ENCODE peak calls at places on chromosomes 12 and 14, in six cellular contexts. One of them, this sample, is unnamed.

GRCh38 chr12:109461049-109461845 is 15.9 kb downstream of the KCTD10 start:
- DNase-seq in effector memory CD8-positive, alpha-beta T cell: no peak
- DNase-seq in SHP77: no peak
- DNase-seq in GM04504: no peak
- DNase-seq in mesendoderm: peak; percentile 51
- DNase-seq in stimulated activated CD8-positive, alpha-beta memory T cell treated with anti-CD3 and anti-CD28 coated beads, Interleukin-15, amount 100 ng/mL, for 4 hours: no peak
- DNase-seq in this sample: peak; percentile 65

GRCh38 chr12:20493924-20494323 is 125.6 kb downstream of the PDE3A start:
- DNase-seq in effector memory CD8-positive, alpha-beta T cell: no peak
- DNase-seq in GM04504: no peak
- DNase-seq in mesendoderm: no peak
- DNase-seq in stimulated activated CD8-positive, alpha-beta memory T cell treated with anti-CD3 and anti-CD28 coated beads, Interleukin-15, amount 100 ng/mL, for 4 hours: no peak
- DNase-seq in SHP77: no peak
- DNase-seq in this sample: no peak

GRCh38 chr12:52007158-52007921 is 594 bp downstream of the TAMALIN start:
- DNase-seq in mesendoderm: no peak
- DNase-seq in stimulated activated CD8-positive, alpha-beta memory T cell treated with anti-CD3 and anti-CD28 coated beads, Interleukin-15, amount 100 ng/mL, for 4 hours: no peak
- DNase-seq in GM04504: no peak
- DNase-seq in effector memory CD8-positive, alpha-beta T cell: peak; percentile 48
- DNase-seq in SHP77: no peak
- DNase-seq in this sample: no peak

GRCh38 chr12:128026696-128027574 is 240.0 kb upstream of the TMEM132C start:
- DNase-seq in GM04504: no peak
- DNase-seq in SHP77: no peak
- DNase-seq in stimulated activated CD8-positive, alpha-beta memory T cell treated with anti-CD3 and anti-CD28 coated beads, Interleukin-15, amount 100 ng/mL, for 4 hours: no peak
- DNase-seq in effector memory CD8-positive, alpha-beta T cell: no peak
- DNase-seq in mesendoderm: no peak
- DNase-seq in this sample: no peak

GRCh38 chr14:70785556-70785955 is 23.8 kb downstream of the MAP3K9 start:
- DNase-seq in SHP77: no peak
- DNase-seq in mesendoderm: no peak
- DNase-seq in GM04504: no peak
- DNase-seq in effector memory CD8-positive, alpha-beta T cell: no peak
- DNase-seq in stimulated activated CD8-positive, alpha-beta memory T cell treated with anti-CD3 and anti-CD28 coated beads, Interleukin-15, amount 100 ng/mL, for 4 hours: no peak
- DNase-seq in this sample: no peak

GRCh38 chr12:45483571-45483970 is 245.9 kb upstream of the ARID2 start:
- DNase-seq in mesendoderm: no peak
- DNase-seq in stimulated activated CD8-positive, alpha-beta memory T cell treated with anti-CD3 and anti-CD28 coated beads, Interleukin-15, amount 100 ng/mL, for 4 hours: no peak
- DNase-seq in effector memory CD8-positive, alpha-beta T cell: no peak
- DNase-seq in SHP77: no peak
- DNase-seq in GM04504: peak; percentile 13
- DNase-seq in this sample: no peak

GRCh38 chr12:25100738-25101445 is 94.1 kb downstream of the DNAI7 start:
- DNase-seq in stimulated activated CD8-positive, alpha-beta memory T cell treated with anti-CD3 and anti-CD28 coated beads, Interleukin-15, amount 100 ng/mL, for 4 hours: no peak
- DNase-seq in GM04504: no peak
- DNase-seq in SHP77: no peak
- DNase-seq in mesendoderm: no peak
- DNase-seq in effector memory CD8-positive, alpha-beta T cell: no peak
- DNase-seq in this sample: no peak

GRCh38 chr12:70774055-70774454 is 136.8 kb upstream of the PTPRB start:
- DNase-seq in effector memory CD8-positive, alpha-beta T cell: no peak
- DNase-seq in mesendoderm: no peak
- DNase-seq in stimulated activated CD8-positive, alpha-beta memory T cell treated with anti-CD3 and anti-CD28 coated beads, Interleukin-15, amount 100 ng/mL, for 4 hours: no peak
- DNase-seq in SHP77: no peak
- DNase-seq in GM04504: no peak
- DNase-seq in this sample: no peak

GRCh38 chr14:105305350-105305749 is 4.5 kb upstream of the BRF1 start:
- DNase-seq in stimulated activated CD8-positive, alpha-beta memory T cell treated with anti-CD3 and anti-CD28 coated beads, Interleukin-15, amount 100 ng/mL, for 4 hours: no peak
- DNase-seq in effector memory CD8-positive, alpha-beta T cell: no peak
- DNase-seq in SHP77: no peak
- DNase-seq in mesendoderm: no peak
- DNase-seq in GM04504: no peak
- DNase-seq in this sample: no peak

GRCh38 chr12:37548266-37548805 is 768.2 kb upstream of the ALG10B start:
- DNase-seq in SHP77: no peak
- DNase-seq in stimulated activated CD8-positive, alpha-beta memory T cell treated with anti-CD3 and anti-CD28 coated beads, Interleukin-15, amount 100 ng/mL, for 4 hours: no peak
- DNase-seq in GM04504: no peak
- DNase-seq in mesendoderm: no peak
- DNase-seq in effector memory CD8-positive, alpha-beta T cell: no peak
- DNase-seq in this sample: no peak

GRCh38 chr12:107736914-107737313 is 24.0 kb downstream of the PRDM4 start:
- DNase-seq in stimulated activated CD8-positive, alpha-beta memory T cell treated with anti-CD3 and anti-CD28 coated beads, Interleukin-15, amount 100 ng/mL, for 4 hours: no peak
- DNase-seq in mesendoderm: no peak
- DNase-seq in SHP77: no peak
- DNase-seq in effector memory CD8-positive, alpha-beta T cell: no peak
- DNase-seq in GM04504: no peak
- DNase-seq in this sample: no peak

GRCh38 chr12:48001426-48002178 is 2.7 kb downstream of the COL2A1 start:
- DNase-seq in effector memory CD8-positive, alpha-beta T cell: no peak
- DNase-seq in GM04504: no peak
- DNase-seq in mesendoderm: peak; percentile 56
- DNase-seq in SHP77: no peak
- DNase-seq in stimulated activated CD8-positive, alpha-beta memory T cell treated with anti-CD3 and anti-CD28 coated beads, Interleukin-15, amount 100 ng/mL, for 4 hours: no peak
- DNase-seq in this sample: no peak

GRCh38 chr14:105532735-105533141 is 6.4 kb downstream of the TMEM121 start:
- DNase-seq in SHP77: no peak
- DNase-seq in effector memory CD8-positive, alpha-beta T cell: no peak
- DNase-seq in mesendoderm: no peak
- DNase-seq in GM04504: no peak
- DNase-seq in stimulated activated CD8-positive, alpha-beta memory T cell treated with anti-CD3 and anti-CD28 coated beads, Interleukin-15, amount 100 ng/mL, for 4 hours: no peak
- DNase-seq in this sample: no peak

GRCh38 chr12:110928700-110929099 is 8.3 kb upstream of the MYL2 start:
- DNase-seq in stimulated activated CD8-positive, alpha-beta memory T cell treated with anti-CD3 and anti-CD28 coated beads, Interleukin-15, amount 100 ng/mL, for 4 hours: no peak
- DNase-seq in GM04504: no peak
- DNase-seq in effector memory CD8-positive, alpha-beta T cell: no peak
- DNase-seq in mesendoderm: no peak
- DNase-seq in SHP77: no peak
- DNase-seq in this sample: no peak

GRCh38 chr12:130119241-130119861 is 42.9 kb upstream of the FZD10 start:
- DNase-seq in GM04504: no peak
- DNase-seq in stimulated activated CD8-positive, alpha-beta memory T cell treated with anti-CD3 and anti-CD28 coated beads, Interleukin-15, amount 100 ng/mL, for 4 hours: no peak
- DNase-seq in effector memory CD8-positive, alpha-beta T cell: no peak
- DNase-seq in SHP77: no peak
- DNase-seq in mesendoderm: no peak
- DNase-seq in this sample: no peak

GRCh38 chr12:52087961-52088820 is 8.7 kb downstream of the SMIM41 start:
- DNase-seq in stimulated activated CD8-positive, alpha-beta memory T cell treated with anti-CD3 and anti-CD28 coated beads, Interleukin-15, amount 100 ng/mL, for 4 hours: no peak
- DNase-seq in GM04504: no peak
- DNase-seq in mesendoderm: no peak
- DNase-seq in effector memory CD8-positive, alpha-beta T cell: no peak
- DNase-seq in SHP77: no peak
- DNase-seq in this sample: no peak

GRCh38 chr12:14691560-14691959 is 4.8 kb downstream of the GUCY2C start:
- DNase-seq in SHP77: no peak
- DNase-seq in effector memory CD8-positive, alpha-beta T cell: no peak
- DNase-seq in GM04504: no peak
- DNase-seq in stimulated activated CD8-positive, alpha-beta memory T cell treated with anti-CD3 and anti-CD28 coated beads, Interleukin-15, amount 100 ng/mL, for 4 hours: no peak
- DNase-seq in mesendoderm: no peak
- DNase-seq in this sample: no peak

GRCh38 chr12:116346751-116347150 is 69.3 kb upstream of the MED13L start:
- DNase-seq in stimulated activated CD8-positive, alpha-beta memory T cell treated with anti-CD3 and anti-CD28 coated beads, Interleukin-15, amount 100 ng/mL, for 4 hours: no peak
- DNase-seq in GM04504: peak; percentile 65
- DNase-seq in mesendoderm: no peak
- DNase-seq in effector memory CD8-positive, alpha-beta T cell: no peak
- DNase-seq in SHP77: no peak
- DNase-seq in this sample: peak; percentile 51

GRCh38 chr12:88884600-88884999 is 304.3 kb upstream of the KITLG start:
- DNase-seq in effector memory CD8-positive, alpha-beta T cell: no peak
- DNase-seq in mesendoderm: no peak
- DNase-seq in GM04504: no peak
- DNase-seq in SHP77: no peak
- DNase-seq in stimulated activated CD8-positive, alpha-beta memory T cell treated with anti-CD3 and anti-CD28 coated beads, Interleukin-15, amount 100 ng/mL, for 4 hours: no peak
- DNase-seq in this sample: no peak

GRCh38 chr12:27593266-27593665 is 69.3 kb downstream of the PPFIBP1 start:
- DNase-seq in SHP77: no peak
- DNase-seq in effector memory CD8-positive, alpha-beta T cell: no peak
- DNase-seq in GM04504: no peak
- DNase-seq in mesendoderm: no peak
- DNase-seq in stimulated activated CD8-positive, alpha-beta memory T cell treated with anti-CD3 and anti-CD28 coated beads, Interleukin-15, amount 100 ng/mL, for 4 hours: no peak
- DNase-seq in this sample: no peak

GRCh38 chr12:26121841-26122680 is 2.8 kb downstream of the BHLHE41 start:
- DNase-seq in SHP77: no peak
- DNase-seq in effector memory CD8-positive, alpha-beta T cell: no peak
- DNase-seq in GM04504: no peak
- DNase-seq in mesendoderm: peak; percentile 19
- DNase-seq in stimulated activated CD8-positive, alpha-beta memory T cell treated with anti-CD3 and anti-CD28 coated beads, Interleukin-15, amount 100 ng/mL, for 4 hours: no peak
- DNase-seq in this sample: no peak

GRCh38 chr12:122051231-122051876 is 27.2 kb upstream of the MLXIP start:
- DNase-seq in GM04504: no peak
- DNase-seq in stimulated activated CD8-positive, alpha-beta memory T cell treated with anti-CD3 and anti-CD28 coated beads, Interleukin-15, amount 100 ng/mL, for 4 hours: no peak
- DNase-seq in SHP77: no peak
- DNase-seq in mesendoderm: no peak
- DNase-seq in effector memory CD8-positive, alpha-beta T cell: no peak
- DNase-seq in this sample: peak; percentile 66

GRCh38 chr14:20683896-20684661 is at the start of gene RNASE4:
- DNase-seq in mesendoderm: peak; percentile 97
- DNase-seq in effector memory CD8-positive, alpha-beta T cell: peak; percentile 89
- DNase-seq in SHP77: peak; percentile 78
- DNase-seq in GM04504: peak; percentile 73
- DNase-seq in stimulated activated CD8-positive, alpha-beta memory T cell treated with anti-CD3 and anti-CD28 coated beads, Interleukin-15, amount 100 ng/mL, for 4 hours: peak; percentile 71
- DNase-seq in this sample: peak; percentile 89

GRCh38 chr14:101628471-101628966 is 67.2 kb downstream of the DIO3 start:
- DNase-seq in stimulated activated CD8-positive, alpha-beta memory T cell treated with anti-CD3 and anti-CD28 coated beads, Interleukin-15, amount 100 ng/mL, for 4 hours: peak; percentile 27
- DNase-seq in SHP77: peak; percentile 46
- DNase-seq in effector memory CD8-positive, alpha-beta T cell: peak; percentile 73
- DNase-seq in GM04504: peak; percentile 21
- DNase-seq in mesendoderm: peak; percentile 77
- DNase-seq in this sample: peak; percentile 59

GRCh38 chr14:103073367-103073875 is 10.6 kb upstream of the LBHD2 start:
- DNase-seq in GM04504: no peak
- DNase-seq in effector memory CD8-positive, alpha-beta T cell: no peak
- DNase-seq in mesendoderm: no peak
- DNase-seq in SHP77: no peak
- DNase-seq in stimulated activated CD8-positive, alpha-beta memory T cell treated with anti-CD3 and anti-CD28 coated beads, Interleukin-15, amount 100 ng/mL, for 4 hours: no peak
- DNase-seq in this sample: no peak

GRCh38 chr14:81516941-81517797 is 16.5 kb downstream of the SEL1L start:
- DNase-seq in effector memory CD8-positive, alpha-beta T cell: no peak
- DNase-seq in SHP77: no peak
- DNase-seq in stimulated activated CD8-positive, alpha-beta memory T cell treated with anti-CD3 and anti-CD28 coated beads, Interleukin-15, amount 100 ng/mL, for 4 hours: no peak
- DNase-seq in mesendoderm: peak; percentile 75
- DNase-seq in GM04504: no peak
- DNase-seq in this sample: no peak

GRCh38 chr12:16603916-16604575 is 1.9 kb downstream of the LMO3 start:
- DNase-seq in mesendoderm: peak; percentile 70
- DNase-seq in SHP77: no peak
- DNase-seq in GM04504: no peak
- DNase-seq in stimulated activated CD8-positive, alpha-beta memory T cell treated with anti-CD3 and anti-CD28 coated beads, Interleukin-15, amount 100 ng/mL, for 4 hours: no peak
- DNase-seq in effector memory CD8-positive, alpha-beta T cell: no peak
- DNase-seq in this sample: no peak

GRCh38 chr12:67427336-67427735 is 158.2 kb downstream of the CAND1 start:
- DNase-seq in effector memory CD8-positive, alpha-beta T cell: no peak
- DNase-seq in SHP77: no peak
- DNase-seq in mesendoderm: no peak
- DNase-seq in GM04504: no peak
- DNase-seq in stimulated activated CD8-positive, alpha-beta memory T cell treated with anti-CD3 and anti-CD28 coated beads, Interleukin-15, amount 100 ng/mL, for 4 hours: no peak
- DNase-seq in this sample: no peak

GRCh38 chr14:95497561-95498011 is 18.9 kb downstream of the SYNE3 start:
- DNase-seq in effector memory CD8-positive, alpha-beta T cell: no peak
- DNase-seq in SHP77: no peak
- DNase-seq in GM04504: no peak
- DNase-seq in stimulated activated CD8-positive, alpha-beta memory T cell treated with anti-CD3 and anti-CD28 coated beads, Interleukin-15, amount 100 ng/mL, for 4 hours: no peak
- DNase-seq in mesendoderm: no peak
- DNase-seq in this sample: no peak

GRCh38 chr14:93888995-93889394 is 38.1 kb upstream of the FAM181A start:
- DNase-seq in GM04504: no peak
- DNase-seq in stimulated activated CD8-positive, alpha-beta memory T cell treated with anti-CD3 and anti-CD28 coated beads, Interleukin-15, amount 100 ng/mL, for 4 hours: no peak
- DNase-seq in effector memory CD8-positive, alpha-beta T cell: no peak
- DNase-seq in SHP77: no peak
- DNase-seq in mesendoderm: no peak
- DNase-seq in this sample: no peak

GRCh38 chr12:132605892-132606291 is 4.5 kb downstream of the LRCOL1 start:
- DNase-seq in SHP77: no peak
- DNase-seq in effector memory CD8-positive, alpha-beta T cell: no peak
- DNase-seq in stimulated activated CD8-positive, alpha-beta memory T cell treated with anti-CD3 and anti-CD28 coated beads, Interleukin-15, amount 100 ng/mL, for 4 hours: no peak
- DNase-seq in mesendoderm: no peak
- DNase-seq in GM04504: no peak
- DNase-seq in this sample: no peak

This sample was measured in H4.